ENCODE peak calls at places on chromosome 1, in seven cellular contexts. One of them, this sample, is unnamed.

GRCh38 chr1:155093938-155094621 is 15.4 kb downstream of the EFNA3 start:
- DNase-seq in spleen: no peak
- DNase-seq in esophagus muscularis mucosa: no peak
- DNase-seq in breast epithelium: no peak
- DNase-seq in HL-60: no peak
- DNase-seq in HCT116: peak; percentile 35
- DNase-seq in HepG2: peak; percentile 46
- DNase-seq in this sample: no peak

GRCh38 chr1:99858285-99858684 is 8.1 kb downstream of the AGL start:
- DNase-seq in breast epithelium: no peak
- DNase-seq in spleen: no peak
- DNase-seq in HL-60: no peak
- DNase-seq in HCT116: no peak
- DNase-seq in HepG2: no peak
- DNase-seq in esophagus muscularis mucosa: no peak
- DNase-seq in this sample: no peak

GRCh38 chr1:180586671-180587155 is 27.9 kb downstream of the OVAAL start:
- DNase-seq in esophagus muscularis mucosa: no peak
- DNase-seq in spleen: no peak
- DNase-seq in breast epithelium: peak; percentile 59
- DNase-seq in HepG2: peak; percentile 85
- DNase-seq in HCT116: no peak
- DNase-seq in HL-60: no peak
- DNase-seq in this sample: peak; percentile 78

GRCh38 chr1:25642710-25643109 is 26.1 kb downstream of the MAN1C1 start:
- DNase-seq in HepG2: no peak
- DNase-seq in HL-60: no peak
- DNase-seq in breast epithelium: no peak
- DNase-seq in esophagus muscularis mucosa: peak; percentile 88
- DNase-seq in spleen: peak; percentile 87
- DNase-seq in HCT116: no peak
- DNase-seq in this sample: peak; percentile 44

GRCh38 chr1:207670997-207671396 is 26.1 kb downstream of the CR1L start:
- DNase-seq in spleen: no peak
- DNase-seq in HCT116: no peak
- DNase-seq in HL-60: no peak
- DNase-seq in breast epithelium: no peak
- DNase-seq in HepG2: no peak
- DNase-seq in esophagus muscularis mucosa: no peak
- DNase-seq in this sample: no peak

GRCh38 chr1:24952413-24952841 is 22.4 kb upstream of the RUNX3 start:
- DNase-seq in esophagus muscularis mucosa: no peak
- DNase-seq in spleen: peak; percentile 73
- DNase-seq in HL-60: no peak
- DNase-seq in HepG2: no peak
- DNase-seq in HCT116: no peak
- DNase-seq in breast epithelium: no peak
- DNase-seq in this sample: no peak

GRCh38 chr1:24216254-24216653 is 29.2 kb upstream of the IFNLR1 start:
- DNase-seq in breast epithelium: peak; percentile 52
- DNase-seq in HepG2: no peak
- DNase-seq in spleen: no peak
- DNase-seq in esophagus muscularis mucosa: no peak
- DNase-seq in HCT116: no peak
- DNase-seq in HL-60: no peak
- DNase-seq in this sample: peak; percentile 33

GRCh38 chr1:101071470-101071886 is 45.9 kb upstream of the DPH5 start:
- DNase-seq in breast epithelium: no peak
- DNase-seq in HepG2: peak; percentile 2
- DNase-seq in spleen: no peak
- DNase-seq in HCT116: no peak
- DNase-seq in HL-60: no peak
- DNase-seq in esophagus muscularis mucosa: no peak
- DNase-seq in this sample: no peak

GRCh38 chr1:87644500-87645245 is 316.0 kb downstream of the LMO4 start:
- DNase-seq in HCT116: no peak
- DNase-seq in HepG2: no peak
- DNase-seq in breast epithelium: no peak
- DNase-seq in HL-60: no peak
- DNase-seq in spleen: no peak
- DNase-seq in esophagus muscularis mucosa: no peak
- DNase-seq in this sample: no peak

GRCh38 chr1:204087181-204087892 is 14.4 kb downstream of the SOX13 start:
- DNase-seq in HCT116: no peak
- DNase-seq in breast epithelium: no peak
- DNase-seq in esophagus muscularis mucosa: no peak
- DNase-seq in HL-60: no peak
- DNase-seq in HepG2: no peak
- DNase-seq in spleen: peak; percentile 33
- DNase-seq in this sample: no peak

GRCh38 chr1:229059671-229060079 is 211.2 kb upstream of the RAB4A start:
- DNase-seq in breast epithelium: no peak
- DNase-seq in HL-60: no peak
- DNase-seq in HepG2: no peak
- DNase-seq in esophagus muscularis mucosa: no peak
- DNase-seq in HCT116: no peak
- DNase-seq in spleen: peak; percentile 85
- DNase-seq in this sample: no peak

GRCh38 chr1:178532392-178532791 is 19.5 kb downstream of the TEX35 start:
- DNase-seq in esophagus muscularis mucosa: no peak
- DNase-seq in spleen: peak; percentile 93
- DNase-seq in HCT116: peak; percentile 68
- DNase-seq in HepG2: peak; percentile 57
- DNase-seq in breast epithelium: peak; percentile 67
- DNase-seq in HL-60: peak; percentile 47
- DNase-seq in this sample: peak; percentile 91

GRCh38 chr1:8216005-8216404 is 101.9 kb upstream of the SLC45A1 start:
- DNase-seq in esophagus muscularis mucosa: no peak
- DNase-seq in HL-60: no peak
- DNase-seq in HepG2: no peak
- DNase-seq in spleen: no peak
- DNase-seq in HCT116: no peak
- DNase-seq in breast epithelium: no peak
- DNase-seq in this sample: no peak

GRCh38 chr1:8219530-8219929 is 98.4 kb upstream of the SLC45A1 start:
- DNase-seq in HepG2: no peak
- DNase-seq in esophagus muscularis mucosa: no peak
- DNase-seq in spleen: no peak
- DNase-seq in HL-60: no peak
- DNase-seq in HCT116: no peak
- DNase-seq in breast epithelium: no peak
- DNase-seq in this sample: no peak

GRCh38 chr1:8218351-8219092 is 99.4 kb upstream of the SLC45A1 start:
- DNase-seq in HepG2: no peak
- DNase-seq in HCT116: no peak
- DNase-seq in HL-60: peak; percentile 83
- DNase-seq in breast epithelium: no peak
- DNase-seq in spleen: no peak
- DNase-seq in esophagus muscularis mucosa: no peak
- DNase-seq in this sample: no peak

GRCh38 chr1:8217011-8217711 is 100.8 kb upstream of the SLC45A1 start:
- DNase-seq in esophagus muscularis mucosa: no peak
- DNase-seq in spleen: peak; percentile 82
- DNase-seq in HCT116: no peak
- DNase-seq in HL-60: no peak
- DNase-seq in HepG2: no peak
- DNase-seq in breast epithelium: no peak
- DNase-seq in this sample: peak; percentile 47

DNA sequence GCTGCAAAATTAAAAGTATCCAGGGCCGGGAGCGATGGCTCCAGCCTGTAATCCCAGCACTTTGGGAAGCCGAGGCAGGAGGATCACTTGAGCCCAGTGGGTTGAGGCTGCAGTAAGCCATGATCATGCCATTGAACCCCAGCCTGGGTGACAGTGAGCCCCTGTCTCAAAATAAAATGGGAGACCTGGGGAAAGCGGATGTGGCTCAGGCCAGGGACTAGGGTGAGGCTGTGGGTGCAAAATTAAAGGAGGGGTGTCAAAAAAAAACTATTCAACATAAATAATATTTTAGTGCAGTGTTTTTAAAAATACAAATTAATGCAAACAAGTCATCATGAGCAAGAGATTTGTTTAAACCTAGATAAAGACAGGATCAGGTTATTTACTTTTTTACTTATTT is 100.1 kb upstream of the SLC45A1 start:
- DNase-seq in esophagus muscularis mucosa: no peak
- DNase-seq in HepG2: no peak
- DNase-seq in breast epithelium: no peak
- DNase-seq in HL-60: no peak
- DNase-seq in HCT116: no peak
- DNase-seq in spleen: no peak
- DNase-seq in this sample: no peak
- H3K4me3 ChIP-seq in esophagus muscularis mucosa: peak overlapping the region; percentile 52
- H3K4me3 ChIP-seq in HepG2: no peak overlapping the region
- H3K4me3 ChIP-seq in breast epithelium: peak overlapping the region; percentile 68
- H3K4me3 ChIP-seq in HL-60: no peak overlapping the region
- H3K4me3 ChIP-seq in HCT116: no peak overlapping the region
- H3K4me3 ChIP-seq in spleen: peak overlapping the region; percentile 66
- H3K4me3 ChIP-seq in this sample: peak overlapping the region; percentile 42

GRCh38 chr1:179554394-179554793 is 21.4 kb downstream of the NPHS2 start:
- DNase-seq in HCT116: no peak
- DNase-seq in breast epithelium: no peak
- DNase-seq in HepG2: no peak
- DNase-seq in spleen: no peak
- DNase-seq in esophagus muscularis mucosa: no peak
- DNase-seq in HL-60: no peak
- DNase-seq in this sample: no peak
- TF ChIP-seq CTCF in HCT116: no peak
- TF ChIP-seq CTCF in breast epithelium: no peak
- TF ChIP-seq CTCF in HepG2: no peak
- TF ChIP-seq CTCF in spleen: no peak
- TF ChIP-seq CTCF in esophagus muscularis mucosa: no peak
- TF ChIP-seq CTCF in HL-60: no peak
- TF ChIP-seq CTCF in this sample: no peak

GRCh38 chr1:15066191-15066590 is 87.4 kb upstream of the TMEM51 start:
- DNase-seq in breast epithelium: no peak
- DNase-seq in HL-60: no peak
- DNase-seq in spleen: no peak
- DNase-seq in esophagus muscularis mucosa: no peak
- DNase-seq in HepG2: no peak
- DNase-seq in HCT116: no peak
- DNase-seq in this sample: no peak

GRCh38 chr1:15064217-15064929 is 89.2 kb upstream of the TMEM51 start:
- DNase-seq in HCT116: no peak
- DNase-seq in HepG2: no peak
- DNase-seq in HL-60: no peak
- DNase-seq in breast epithelium: no peak
- DNase-seq in spleen: no peak
- DNase-seq in esophagus muscularis mucosa: no peak
- DNase-seq in this sample: no peak

GRCh38 chr1:15063783-15064182 is 89.8 kb upstream of the TMEM51 start:
- DNase-seq in spleen: no peak
- DNase-seq in esophagus muscularis mucosa: no peak
- DNase-seq in HL-60: no peak
- DNase-seq in HCT116: no peak
- DNase-seq in HepG2: no peak
- DNase-seq in breast epithelium: no peak
- DNase-seq in this sample: no peak

GRCh38 chr1:15065736-15066135 is 87.8 kb upstream of the TMEM51 start:
- DNase-seq in HepG2: no peak
- DNase-seq in breast epithelium: no peak
- DNase-seq in esophagus muscularis mucosa: no peak
- DNase-seq in HCT116: no peak
- DNase-seq in HL-60: no peak
- DNase-seq in spleen: no peak
- DNase-seq in this sample: no peak

GRCh38 chr1:15065291-15065690 is 88.3 kb upstream of the TMEM51 start:
- DNase-seq in spleen: no peak
- DNase-seq in esophagus muscularis mucosa: no peak
- DNase-seq in HL-60: no peak
- DNase-seq in HCT116: no peak
- DNase-seq in breast epithelium: no peak
- DNase-seq in HepG2: no peak
- DNase-seq in this sample: no peak
- TF ChIP-seq POLR2AphosphoS5 in spleen: no peak
- TF ChIP-seq POLR2AphosphoS5 in esophagus muscularis mucosa: no peak
- TF ChIP-seq POLR2AphosphoS5 in HL-60: no peak
- TF ChIP-seq POLR2AphosphoS5 in HCT116: no peak
- TF ChIP-seq POLR2AphosphoS5 in breast epithelium: no peak
- TF ChIP-seq POLR2AphosphoS5 in HepG2: no peak
- TF ChIP-seq POLR2AphosphoS5 in this sample: no peak

DNA sequence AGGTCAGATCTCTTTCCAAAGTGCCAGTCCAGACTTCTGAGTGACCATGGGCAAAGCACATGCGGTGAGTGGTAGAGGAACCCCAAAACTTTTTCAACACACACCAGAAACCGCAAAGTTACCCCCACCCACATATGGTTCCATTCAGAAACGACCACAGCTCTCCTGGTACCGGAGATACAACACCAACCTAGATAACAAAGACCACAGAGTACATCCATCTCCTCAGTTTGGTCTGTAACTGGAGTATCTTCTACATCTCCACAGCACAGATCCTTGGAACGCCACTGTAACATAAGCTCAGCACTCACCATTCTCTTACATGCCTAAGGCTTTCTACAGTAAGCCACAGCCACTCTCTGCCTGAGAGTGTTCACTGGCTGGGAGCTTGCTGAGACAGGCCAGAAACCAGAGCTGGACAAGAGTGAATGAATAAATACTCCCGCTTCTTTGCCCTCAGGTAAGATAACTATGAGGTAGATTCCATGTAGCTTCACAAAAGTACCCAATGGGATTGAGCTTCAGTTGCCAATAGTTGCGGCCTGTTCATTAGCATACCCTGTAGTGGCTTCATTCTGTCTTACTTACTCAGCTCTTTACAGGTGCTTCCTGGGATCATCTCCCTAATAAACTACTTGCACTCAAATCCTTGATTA is 81.8 kb downstream of the SMYD3 start:
- DNase-seq in breast epithelium: no peak
- DNase-seq in spleen: no peak
- DNase-seq in HepG2: no peak
- DNase-seq in HCT116: no peak
- DNase-seq in esophagus muscularis mucosa: no peak
- DNase-seq in HL-60: no peak
- DNase-seq in this sample: no peak
- H3K4me3 ChIP-seq in breast epithelium: no peak overlapping the region
- H3K4me3 ChIP-seq in spleen: no peak overlapping the region
- H3K4me3 ChIP-seq in HepG2: no peak overlapping the region
- H3K4me3 ChIP-seq in HCT116: no peak overlapping the region
- H3K4me3 ChIP-seq in esophagus muscularis mucosa: no peak overlapping the region
- H3K4me3 ChIP-seq in HL-60: no peak overlapping the region
- H3K4me3 ChIP-seq in this sample: no peak overlapping the region

GRCh38 chr1:193388165-193388564 is 201.8 kb upstream of the B3GALT2 start:
- DNase-seq in spleen: no peak
- DNase-seq in breast epithelium: no peak
- DNase-seq in HepG2: no peak
- DNase-seq in esophagus muscularis mucosa: no peak
- DNase-seq in HCT116: no peak
- DNase-seq in HL-60: no peak
- DNase-seq in this sample: no peak

GRCh38 chr1:193392686-193393085 is 206.3 kb upstream of the B3GALT2 start:
- DNase-seq in spleen: no peak
- DNase-seq in HL-60: no peak
- DNase-seq in HepG2: no peak
- DNase-seq in esophagus muscularis mucosa: no peak
- DNase-seq in HCT116: no peak
- DNase-seq in breast epithelium: no peak
- DNase-seq in this sample: no peak
- TF ChIP-seq CTCF in spleen: no peak
- TF ChIP-seq CTCF in HL-60: no peak
- TF ChIP-seq CTCF in HepG2: no peak
- TF ChIP-seq CTCF in esophagus muscularis mucosa: no peak
- TF ChIP-seq CTCF in HCT116: no peak
- TF ChIP-seq CTCF in breast epithelium: no peak
- TF ChIP-seq CTCF in this sample: no peak

This sample was measured in stomach.